ENCODE peak calls at places on chromosomes 11 and 22, in eight cellular contexts. One of them, this sample, is unnamed.

GRCh38 chr11:368414-369335 is 624 bp upstream of the B4GALNT4 start:
- DNase-seq in GM04503: no peak
- DNase-seq in memory B cell: no peak
- DNase-seq in NCI-H1417: no peak
- DNase-seq in brain microvascular endothelial cell: peak
- DNase-seq in T-helper 2 cell treated with Interferon-gamma antibody and Interleukin-4, amounts not matched to agents 5 μg/mL and 100 μg/mL, for 36 hours: no peak
- DNase-seq in stimulated activated CD4-positive, alpha-beta T cell treated with anti-CD3 and anti-CD28 coated beads, Interleukin-2, amount 100 ng/mL, for 24 hours: no peak
- DNase-seq in activated CD4-positive, alpha-beta T cell treated with anti-CD3 and anti-CD28 coated beads, Interleukin-2, amount 50 U/mL, for 48 hours: no peak
- DNase-seq in this sample: peak

GRCh38 chr11:116275634-116276033 is 497.2 kb downstream of the BUD13 start:
- DNase-seq in GM04503: no peak
- DNase-seq in memory B cell: no peak
- DNase-seq in NCI-H1417: no peak
- DNase-seq in brain microvascular endothelial cell: no peak
- DNase-seq in T-helper 2 cell treated with Interferon-gamma antibody and Interleukin-4, amounts not matched to agents 5 μg/mL and 100 μg/mL, for 36 hours: no peak
- DNase-seq in stimulated activated CD4-positive, alpha-beta T cell treated with anti-CD3 and anti-CD28 coated beads, Interleukin-2, amount 100 ng/mL, for 24 hours: no peak
- DNase-seq in activated CD4-positive, alpha-beta T cell treated with anti-CD3 and anti-CD28 coated beads, Interleukin-2, amount 50 U/mL, for 48 hours: no peak
- DNase-seq in this sample: no peak

GRCh38 chr22:42915980-42916765 is 59.1 kb upstream of the ARFGAP3 start:
- DNase-seq in GM04503: no peak
- DNase-seq in memory B cell: no peak
- DNase-seq in NCI-H1417: no peak
- DNase-seq in brain microvascular endothelial cell: no peak
- DNase-seq in T-helper 2 cell treated with Interferon-gamma antibody and Interleukin-4, amounts not matched to agents 5 μg/mL and 100 μg/mL, for 36 hours: no peak
- DNase-seq in stimulated activated CD4-positive, alpha-beta T cell treated with anti-CD3 and anti-CD28 coated beads, Interleukin-2, amount 100 ng/mL, for 24 hours: no peak
- DNase-seq in activated CD4-positive, alpha-beta T cell treated with anti-CD3 and anti-CD28 coated beads, Interleukin-2, amount 50 U/mL, for 48 hours: no peak
- DNase-seq in this sample: no peak

GRCh38 chr11:125025968-125026367 is 37.1 kb upstream of the SLC37A2 start:
- DNase-seq in GM04503: no peak
- DNase-seq in memory B cell: no peak
- DNase-seq in NCI-H1417: no peak
- DNase-seq in brain microvascular endothelial cell: no peak
- DNase-seq in T-helper 2 cell treated with Interferon-gamma antibody and Interleukin-4, amounts not matched to agents 5 μg/mL and 100 μg/mL, for 36 hours: no peak
- DNase-seq in stimulated activated CD4-positive, alpha-beta T cell treated with anti-CD3 and anti-CD28 coated beads, Interleukin-2, amount 100 ng/mL, for 24 hours: no peak
- DNase-seq in activated CD4-positive, alpha-beta T cell treated with anti-CD3 and anti-CD28 coated beads, Interleukin-2, amount 50 U/mL, for 48 hours: no peak
- DNase-seq in this sample: no peak

GRCh38 chr11:28767574-28767973 is 659.4 kb downstream of the METTL15 start:
- DNase-seq in GM04503: no peak
- DNase-seq in memory B cell: no peak
- DNase-seq in NCI-H1417: no peak
- DNase-seq in brain microvascular endothelial cell: peak
- DNase-seq in T-helper 2 cell treated with Interferon-gamma antibody and Interleukin-4, amounts not matched to agents 5 μg/mL and 100 μg/mL, for 36 hours: no peak
- DNase-seq in stimulated activated CD4-positive, alpha-beta T cell treated with anti-CD3 and anti-CD28 coated beads, Interleukin-2, amount 100 ng/mL, for 24 hours: no peak
- DNase-seq in activated CD4-positive, alpha-beta T cell treated with anti-CD3 and anti-CD28 coated beads, Interleukin-2, amount 50 U/mL, for 48 hours: no peak
- DNase-seq in this sample: no peak

GRCh38 chr11:19430346-19431058 is 189.8 kb upstream of the E2F8 start:
- DNase-seq in GM04503: no peak
- DNase-seq in memory B cell: no peak
- DNase-seq in NCI-H1417: no peak
- DNase-seq in brain microvascular endothelial cell: no peak
- DNase-seq in T-helper 2 cell treated with Interferon-gamma antibody and Interleukin-4, amounts not matched to agents 5 μg/mL and 100 μg/mL, for 36 hours: no peak
- DNase-seq in stimulated activated CD4-positive, alpha-beta T cell treated with anti-CD3 and anti-CD28 coated beads, Interleukin-2, amount 100 ng/mL, for 24 hours: no peak
- DNase-seq in activated CD4-positive, alpha-beta T cell treated with anti-CD3 and anti-CD28 coated beads, Interleukin-2, amount 50 U/mL, for 48 hours: no peak
- DNase-seq in this sample: no peak

GRCh38 chr11:44813401-44813800 is 86.6 kb downstream of the TSPAN18 start:
- DNase-seq in GM04503: no peak
- DNase-seq in memory B cell: no peak
- DNase-seq in NCI-H1417: no peak
- DNase-seq in brain microvascular endothelial cell: no peak
- DNase-seq in T-helper 2 cell treated with Interferon-gamma antibody and Interleukin-4, amounts not matched to agents 5 μg/mL and 100 μg/mL, for 36 hours: no peak
- DNase-seq in stimulated activated CD4-positive, alpha-beta T cell treated with anti-CD3 and anti-CD28 coated beads, Interleukin-2, amount 100 ng/mL, for 24 hours: no peak
- DNase-seq in activated CD4-positive, alpha-beta T cell treated with anti-CD3 and anti-CD28 coated beads, Interleukin-2, amount 50 U/mL, for 48 hours: no peak
- DNase-seq in this sample: no peak

GRCh38 chr22:37383342-37383741 is 43.9 kb downstream of the ELFN2 start:
- DNase-seq in GM04503: no peak
- DNase-seq in memory B cell: no peak
- DNase-seq in NCI-H1417: no peak
- DNase-seq in brain microvascular endothelial cell: no peak
- DNase-seq in T-helper 2 cell treated with Interferon-gamma antibody and Interleukin-4, amounts not matched to agents 5 μg/mL and 100 μg/mL, for 36 hours: no peak
- DNase-seq in stimulated activated CD4-positive, alpha-beta T cell treated with anti-CD3 and anti-CD28 coated beads, Interleukin-2, amount 100 ng/mL, for 24 hours: no peak
- DNase-seq in activated CD4-positive, alpha-beta T cell treated with anti-CD3 and anti-CD28 coated beads, Interleukin-2, amount 50 U/mL, for 48 hours: no peak
- DNase-seq in this sample: no peak

GRCh38 chr11:77381749-77382693 is 80.5 kb upstream of the GDPD4 start:
- DNase-seq in GM04503: peak
- DNase-seq in memory B cell: no peak
- DNase-seq in NCI-H1417: no peak
- DNase-seq in brain microvascular endothelial cell: no peak
- DNase-seq in T-helper 2 cell treated with Interferon-gamma antibody and Interleukin-4, amounts not matched to agents 5 μg/mL and 100 μg/mL, for 36 hours: no peak
- DNase-seq in stimulated activated CD4-positive, alpha-beta T cell treated with anti-CD3 and anti-CD28 coated beads, Interleukin-2, amount 100 ng/mL, for 24 hours: no peak
- DNase-seq in activated CD4-positive, alpha-beta T cell treated with anti-CD3 and anti-CD28 coated beads, Interleukin-2, amount 50 U/mL, for 48 hours: no peak
- DNase-seq in this sample: no peak

This sample was measured in K562.